ENCODE peak calls at places on chromosomes 11 and 22, in four cellular contexts. One of them, this sample, is unnamed. For H3K27me3 and H3K4me1, the result is how much of the 10 kb centered on the place peaks cover.

GRCh38 chr11:77287615-77288273 is 13.7 kb downstream of the GDPD4 start:
- DNase-seq in PC-3: peak
- DNase-seq in fibroblast of lung: peak
- DNase-seq in BE2C: no peak
- DNase-seq in this sample: no peak

GRCh38 chr11:95989216-95989615 is 65.3 kb upstream of the MTMR2 start:
- DNase-seq in PC-3: no peak
- DNase-seq in fibroblast of lung: no peak
- DNase-seq in BE2C: no peak
- DNase-seq in this sample: peak

GRCh38 chr22:43198936-43199335 is 12.0 kb upstream of the TTLL12 start:
- DNase-seq in PC-3: peak
- DNase-seq in fibroblast of lung: no peak
- DNase-seq in BE2C: no peak
- DNase-seq in this sample: no peak

GRCh38 chr11:12914401-12914912 is 94.7 kb upstream of the RASSF10 start:
- DNase-seq in PC-3: peak
- DNase-seq in fibroblast of lung: peak
- DNase-seq in BE2C: peak
- DNase-seq in this sample: peak

GRCh38 chr11:84720706-84721402 is 906.3 kb downstream of the DLG2 start:
- DNase-seq in PC-3: no peak
- DNase-seq in fibroblast of lung: peak
- DNase-seq in BE2C: no peak
- DNase-seq in this sample: peak

GRCh38 chr11:113806403-113806802 is 26.8 kb downstream of the CLDN25 start:
- DNase-seq in PC-3: peak
- DNase-seq in fibroblast of lung: peak
- DNase-seq in BE2C: peak
- DNase-seq in this sample: peak

GRCh38 chr22:33440756-33441155 is 382.6 kb upstream of the SYN3 start:
- DNase-seq in PC-3: no peak
- DNase-seq in fibroblast of lung: peak
- DNase-seq in BE2C: no peak
- DNase-seq in this sample: no peak

GRCh38 chr11:494761-495536 is 12.1 kb downstream of the RNH1 start:
- DNase-seq in PC-3: no peak
- DNase-seq in fibroblast of lung: no peak
- DNase-seq in BE2C: peak
- DNase-seq in this sample: no peak

GRCh38 chr22:36659762-36660509 is 43.6 kb downstream of the CACNG2 start:
- DNase-seq in PC-3: peak
- DNase-seq in fibroblast of lung: peak
- DNase-seq in BE2C: peak
- DNase-seq in this sample: peak

GRCh38 chr11:121494355-121495099 is 41.8 kb upstream of the SORL1-AS1 start:
- DNase-seq in PC-3: no peak
- DNase-seq in fibroblast of lung: no peak
- DNase-seq in BE2C: no peak
- DNase-seq in this sample: no peak

GRCh38 chr11:134598368-134598767 is 186.3 kb upstream of the B3GAT1 start:
- DNase-seq in PC-3: no peak
- DNase-seq in fibroblast of lung: no peak
- DNase-seq in BE2C: no peak
- DNase-seq in this sample: no peak

GRCh38 chr22:43789452-43789851 is 22.7 kb downstream of the EFCAB6 start:
- DNase-seq in PC-3: peak
- DNase-seq in fibroblast of lung: peak
- DNase-seq in BE2C: peak
- DNase-seq in this sample: no peak

GRCh38 chr22:26170795-26171194 is 1.5 kb downstream of the SEZ6L start:
- DNase-seq in PC-3: no peak
- DNase-seq in fibroblast of lung: no peak
- DNase-seq in BE2C: peak
- DNase-seq in this sample: no peak

GRCh38 chr11:118899296-118899688 is 15.6 kb downstream of the CXCR5 start:
- DNase-seq in PC-3: no peak
- DNase-seq in fibroblast of lung: no peak
- DNase-seq in BE2C: peak
- DNase-seq in this sample: no peak

GRCh38 chr22:19855504-19856409 is 1.1 kb upstream of the GNB1L start:
- DNase-seq in PC-3: peak
- DNase-seq in fibroblast of lung: peak
- DNase-seq in BE2C: peak
- DNase-seq in this sample: peak

GRCh38 chr11:132054822-132055221 is 684.4 kb downstream of the NTM start:
- DNase-seq in PC-3: peak
- DNase-seq in fibroblast of lung: peak
- DNase-seq in BE2C: no peak
- DNase-seq in this sample: no peak

GRCh38 chr11:65422633-65423515 is at the start of gene NEAT1:
- DNase-seq in PC-3: peak
- DNase-seq in fibroblast of lung: peak
- DNase-seq in BE2C: peak
- DNase-seq in this sample: peak

DNA sequence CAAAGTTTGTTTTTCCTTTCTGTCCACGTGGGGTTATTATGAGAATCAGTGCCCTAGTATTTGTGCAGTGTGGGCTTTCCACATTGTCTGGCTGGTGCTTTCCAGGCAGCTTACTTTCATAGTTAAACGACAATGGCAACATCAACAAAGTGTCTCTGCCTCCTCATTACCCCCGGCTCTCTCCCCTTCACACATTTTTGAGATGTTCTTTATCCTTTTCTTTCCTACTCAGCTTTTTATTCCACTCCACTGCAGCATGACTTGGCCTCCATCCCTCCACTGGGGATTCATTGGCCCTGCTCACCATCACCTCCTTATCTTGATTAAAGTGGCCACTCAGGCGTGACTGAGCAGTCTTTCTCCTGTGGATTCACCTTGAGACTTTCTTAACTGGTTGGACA is 19.1 kb downstream of the SPECC1L start:
- DNase-seq in PC-3: no peak
- DNase-seq in fibroblast of lung: peak
- DNase-seq in BE2C: no peak
- DNase-seq in this sample: no peak
- H3K4me3 ChIP-seq in PC-3: no peak
- H3K4me3 ChIP-seq in fibroblast of lung: no peak
- H3K4me3 ChIP-seq in BE2C: no peak
- H3K4me3 ChIP-seq in this sample: no peak

GRCh38 chr11:11628651-11629050 is 6.8 kb upstream of the GALNT18 start:
- DNase-seq in PC-3: no peak
- DNase-seq in fibroblast of lung: no peak
- DNase-seq in BE2C: no peak
- DNase-seq in this sample: peak
- H3K27me3 ChIP-seq in PC-3: under half
- H3K27me3 ChIP-seq in fibroblast of lung: under half
- H3K27me3 ChIP-seq in BE2C: under half
- H3K27me3 ChIP-seq in this sample: under half

DNA sequence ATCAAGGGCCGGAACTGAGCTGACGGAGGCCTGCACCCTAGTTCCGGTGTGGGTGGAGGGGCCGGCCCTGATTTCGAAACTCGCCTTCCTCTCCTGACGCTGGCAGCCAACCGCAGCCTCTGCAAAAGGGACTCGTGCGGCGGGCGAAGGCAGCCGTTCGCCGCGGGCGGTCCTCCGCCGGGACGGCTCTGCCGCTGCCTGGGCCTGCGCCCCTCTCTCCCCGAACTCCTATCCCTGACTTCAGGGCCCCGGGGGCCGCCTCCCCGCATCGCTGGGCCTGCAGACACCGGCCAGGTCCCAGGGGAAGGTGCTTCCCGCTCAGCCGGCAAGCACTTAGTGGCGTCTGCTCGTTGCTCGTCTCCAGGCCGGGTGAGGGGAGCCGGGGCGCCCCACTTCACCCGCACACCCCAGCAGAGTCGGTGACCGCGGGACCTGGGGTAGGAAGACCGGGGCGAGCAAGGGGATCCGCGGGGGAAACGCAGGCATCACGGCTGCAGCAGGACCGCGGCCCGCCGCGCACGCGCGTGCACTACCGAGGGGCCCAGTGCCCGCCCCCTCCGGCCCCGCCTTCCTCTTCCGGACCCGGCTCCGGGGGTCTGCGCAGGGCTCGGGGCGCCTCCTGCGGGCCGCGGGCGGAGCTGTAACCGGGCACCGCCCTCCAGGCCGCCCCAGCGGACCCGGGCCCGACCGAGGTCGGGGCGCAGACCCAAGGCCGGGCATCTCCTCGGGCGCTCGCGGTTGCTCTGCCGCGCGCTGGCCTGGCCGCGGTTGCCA is 464 bp upstream of the ANKRD13D start:
- DNase-seq in PC-3: peak
- DNase-seq in fibroblast of lung: peak
- DNase-seq in BE2C: peak
- DNase-seq in this sample: peak
- H3K4me1 ChIP-seq in PC-3: under half
- H3K4me1 ChIP-seq in fibroblast of lung: under half
- H3K4me1 ChIP-seq in BE2C: under half
- H3K4me1 ChIP-seq in this sample: under half

GRCh38 chr11:31995525-31996123 is 95.2 kb upstream of the RCN1 start:
- DNase-seq in PC-3: peak
- DNase-seq in fibroblast of lung: peak
- DNase-seq in BE2C: no peak
- DNase-seq in this sample: no peak
- H3K4me3 ChIP-seq in PC-3: no peak
- H3K4me3 ChIP-seq in fibroblast of lung: peak
- H3K4me3 ChIP-seq in BE2C: no peak
- H3K4me3 ChIP-seq in this sample: no peak

DNA sequence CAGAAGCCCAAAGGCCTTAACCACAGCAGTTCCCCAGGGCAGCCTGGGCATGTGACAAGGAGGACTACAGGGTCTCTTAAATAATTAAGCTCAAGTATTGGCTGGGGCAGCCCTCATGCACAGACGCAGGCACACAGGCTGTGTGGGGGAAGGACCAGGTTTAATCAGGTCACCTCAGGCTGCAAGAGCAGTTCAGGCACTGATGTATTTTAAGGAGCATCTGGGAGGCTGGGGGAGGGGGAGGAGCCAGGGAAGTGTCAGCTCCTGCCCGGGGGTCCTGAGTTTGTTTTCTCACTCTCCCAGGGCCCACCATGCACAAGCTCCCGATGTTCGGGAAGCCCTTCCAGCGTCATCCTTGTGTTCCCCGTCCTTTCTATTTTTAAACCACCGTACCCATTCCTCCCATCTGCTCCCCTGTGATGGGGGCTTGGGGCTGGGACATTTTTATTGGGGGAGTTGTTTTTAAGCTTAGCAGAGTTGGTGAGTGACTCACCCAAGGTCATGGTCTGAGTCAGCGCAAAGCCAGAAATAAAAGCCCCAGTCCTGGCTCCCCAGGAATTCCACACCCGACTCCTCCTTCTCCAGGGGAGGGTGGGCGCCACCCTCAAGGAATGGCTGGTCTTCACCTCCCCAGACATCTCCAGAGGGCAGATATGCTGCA is 2.4 kb downstream of the CSDC2 start:
- DNase-seq in PC-3: peak
- DNase-seq in fibroblast of lung: peak
- DNase-seq in BE2C: peak
- DNase-seq in this sample: no peak
- H3K27me3 ChIP-seq in PC-3: under half
- H3K27me3 ChIP-seq in fibroblast of lung: under half
- H3K27me3 ChIP-seq in BE2C: under half
- H3K27me3 ChIP-seq in this sample: under half

GRCh38 chr11:68016904-68017817 is 7.0 kb downstream of the ALDH3B1 start:
- DNase-seq in PC-3: no peak
- DNase-seq in fibroblast of lung: no peak
- DNase-seq in BE2C: no peak
- DNase-seq in this sample: no peak

GRCh38 chr11:68015467-68015866 is 5.3 kb downstream of the ALDH3B1 start:
- DNase-seq in PC-3: no peak
- DNase-seq in fibroblast of lung: no peak
- DNase-seq in BE2C: no peak
- DNase-seq in this sample: no peak

GRCh38 chr11:68017858-68018729 is 8.0 kb downstream of the ALDH3B1 start:
- DNase-seq in PC-3: no peak
- DNase-seq in fibroblast of lung: no peak
- DNase-seq in BE2C: no peak
- DNase-seq in this sample: no peak

GRCh38 chr11:68014966-68015447 is 4.9 kb downstream of the ALDH3B1 start:
- DNase-seq in PC-3: no peak
- DNase-seq in fibroblast of lung: no peak
- DNase-seq in BE2C: no peak
- DNase-seq in this sample: no peak

GRCh38 chr11:68016161-68016903 is 6.2 kb downstream of the ALDH3B1 start:
- DNase-seq in PC-3: no peak
- DNase-seq in fibroblast of lung: no peak
- DNase-seq in BE2C: peak
- DNase-seq in this sample: no peak
- H3K4me1 ChIP-seq in PC-3: half or more
- H3K4me1 ChIP-seq in fibroblast of lung: under half
- H3K4me1 ChIP-seq in BE2C: under half
- H3K4me1 ChIP-seq in this sample: under half

This sample was measured in HAP-1.